ENCODE peak calls at places on chromosomes 12 and 14, in four cellular contexts. One of them, this sample, is unnamed.

GRCh38 chr12:115872919-115873357 is 404.6 kb downstream of the MED13L start:
- DNase-seq in neuronal stem cell: no peak
- DNase-seq in SK-N-MC: no peak
- DNase-seq in fibroblast of lung: no peak
- DNase-seq in this sample: no peak

GRCh38 chr14:104398656-104399055 is 180.9 kb upstream of the C14orf180 start:
- DNase-seq in neuronal stem cell: no peak
- DNase-seq in SK-N-MC: no peak
- DNase-seq in fibroblast of lung: no peak
- DNase-seq in this sample: no peak

GRCh38 chr14:23327947-23328744 is 6.9 kb downstream of the PABPN1 start:
- DNase-seq in neuronal stem cell: peak
- DNase-seq in SK-N-MC: peak
- DNase-seq in fibroblast of lung: peak
- DNase-seq in this sample: peak

GRCh38 chr14:104956290-104956890 is 21.8 kb downstream of the AHNAK2 start:
- DNase-seq in neuronal stem cell: no peak
- DNase-seq in SK-N-MC: no peak
- DNase-seq in fibroblast of lung: no peak
- DNase-seq in this sample: no peak

GRCh38 chr12:41023836-41024235 is 164.3 kb upstream of the PDZRN4 start:
- DNase-seq in neuronal stem cell: no peak
- DNase-seq in SK-N-MC: no peak
- DNase-seq in fibroblast of lung: no peak
- DNase-seq in this sample: no peak

GRCh38 chr12:102343361-102344121 is 136.8 kb downstream of the IGF1 start:
- DNase-seq in neuronal stem cell: peak
- DNase-seq in SK-N-MC: no peak
- DNase-seq in fibroblast of lung: peak
- DNase-seq in this sample: no peak

GRCh38 chr14:104364830-104365229 is 214.7 kb upstream of the C14orf180 start:
- DNase-seq in neuronal stem cell: no peak
- DNase-seq in SK-N-MC: no peak
- DNase-seq in fibroblast of lung: no peak
- DNase-seq in this sample: no peak

GRCh38 chr14:31950760-31951637 is 126.1 kb upstream of the ARHGAP5 start:
- DNase-seq in neuronal stem cell: no peak
- DNase-seq in SK-N-MC: no peak
- DNase-seq in fibroblast of lung: peak
- DNase-seq in this sample: no peak

GRCh38 chr12:108543642-108544041 is 17.3 kb downstream of the SART3 start:
- DNase-seq in neuronal stem cell: no peak
- DNase-seq in SK-N-MC: no peak
- DNase-seq in fibroblast of lung: no peak
- DNase-seq in this sample: no peak

GRCh38 chr14:51512321-51512720 is 139.4 kb upstream of the FRMD6 start:
- DNase-seq in neuronal stem cell: no peak
- DNase-seq in SK-N-MC: no peak
- DNase-seq in fibroblast of lung: no peak
- DNase-seq in this sample: no peak

GRCh38 chr14:106346534-106347290 is 820.3 kb downstream of the TMEM121 start:
- DNase-seq in neuronal stem cell: no peak
- DNase-seq in SK-N-MC: no peak
- DNase-seq in fibroblast of lung: no peak
- DNase-seq in this sample: no peak

GRCh38 chr14:106346084-106346483 is 819.7 kb downstream of the TMEM121 start:
- DNase-seq in neuronal stem cell: no peak
- DNase-seq in SK-N-MC: no peak
- DNase-seq in fibroblast of lung: no peak
- DNase-seq in this sample: no peak

GRCh38 chr14:106347890-106348755 is 821.7 kb downstream of the TMEM121 start:
- DNase-seq in neuronal stem cell: no peak
- DNase-seq in SK-N-MC: no peak
- DNase-seq in fibroblast of lung: no peak
- DNase-seq in this sample: no peak

GRCh38 chr14:106343636-106344035 is 817.3 kb downstream of the TMEM121 start:
- DNase-seq in neuronal stem cell: no peak
- DNase-seq in SK-N-MC: no peak
- DNase-seq in fibroblast of lung: no peak
- DNase-seq in this sample: no peak

DNA sequence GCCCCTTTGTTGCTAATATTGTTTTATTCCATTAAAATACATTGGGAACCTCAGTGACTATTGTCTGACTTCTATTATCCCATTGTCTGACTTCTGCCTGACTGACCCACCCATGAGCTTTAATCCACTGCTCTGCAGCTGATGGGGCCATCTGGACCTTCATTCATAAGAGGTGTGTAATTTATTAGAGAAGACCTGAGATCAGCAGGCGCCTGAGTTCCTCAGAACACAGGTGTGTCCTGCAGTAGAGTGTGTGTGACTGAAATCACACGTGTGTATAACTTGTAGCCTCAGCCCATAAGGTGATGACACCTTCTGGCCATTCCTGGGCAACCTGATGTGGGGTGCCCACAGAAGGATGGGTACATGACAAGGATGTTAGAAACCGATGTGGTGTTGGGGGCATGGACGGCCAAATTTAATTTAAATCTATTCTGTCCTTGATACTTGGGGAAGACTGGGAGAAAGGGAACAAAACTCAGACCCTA is 821.0 kb downstream of the TMEM121 start:
- DNase-seq in neuronal stem cell: no peak
- DNase-seq in SK-N-MC: no peak
- DNase-seq in fibroblast of lung: no peak
- DNase-seq in this sample: no peak
- H3K27ac ChIP-seq in neuronal stem cell: no peak
- H3K27ac ChIP-seq in SK-N-MC: no peak
- H3K27ac ChIP-seq in fibroblast of lung: no peak
- H3K27ac ChIP-seq in this sample: no peak

DNA sequence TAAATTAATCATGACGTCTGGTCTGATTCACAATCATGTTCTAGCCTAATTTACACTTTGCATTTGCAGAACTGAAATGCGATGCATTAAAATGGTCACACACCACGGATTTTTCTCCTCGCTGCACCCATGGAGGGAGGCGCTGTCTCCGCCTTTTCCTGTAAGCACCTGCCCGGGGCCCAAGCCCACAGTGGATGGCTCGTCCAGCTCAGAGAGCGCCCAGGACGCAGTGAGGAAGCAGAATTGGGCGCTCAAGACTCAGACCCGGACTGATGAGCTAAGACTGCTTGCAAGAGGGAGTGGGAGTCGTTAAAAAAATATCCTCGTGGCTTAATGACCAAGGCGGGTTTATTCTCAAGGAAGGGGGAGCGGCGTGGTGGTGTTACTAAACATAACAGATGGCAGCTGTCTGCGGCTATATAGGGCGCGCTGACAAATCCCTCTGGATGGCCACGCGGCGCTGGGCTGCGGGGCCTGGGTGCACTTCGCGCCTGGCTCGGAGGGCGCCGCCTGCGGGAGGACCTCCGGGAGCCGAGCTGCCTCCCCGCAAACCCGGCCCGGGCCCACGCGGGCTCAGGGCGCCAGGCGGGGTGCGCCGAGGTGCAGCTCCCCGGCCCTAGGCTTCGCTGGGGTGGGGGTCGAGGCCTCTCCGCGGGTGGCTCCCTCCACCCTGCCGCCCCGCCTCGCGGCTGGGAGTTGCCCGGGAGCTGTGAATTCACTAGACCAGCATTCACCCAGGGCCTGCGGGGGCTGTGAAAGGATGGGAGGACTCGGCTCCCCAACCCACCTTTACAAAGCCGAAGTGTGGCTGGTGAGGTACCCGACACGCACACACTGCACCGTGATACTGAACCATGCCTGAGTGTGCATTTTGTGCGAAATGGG is 78.7 kb downstream of the PPM1A start:
- DNase-seq in neuronal stem cell: no peak
- DNase-seq in SK-N-MC: no peak
- DNase-seq in fibroblast of lung: peak
- DNase-seq in this sample: peak
- H3K27ac ChIP-seq in neuronal stem cell: no peak
- H3K27ac ChIP-seq in SK-N-MC: no peak
- H3K27ac ChIP-seq in fibroblast of lung: no peak
- H3K27ac ChIP-seq in this sample: peak

GRCh38 chr12:93813181-93813580 is 136.0 kb downstream of the CRADD start:
- DNase-seq in neuronal stem cell: no peak
- DNase-seq in SK-N-MC: no peak
- DNase-seq in fibroblast of lung: peak
- DNase-seq in this sample: no peak
- H3K27ac ChIP-seq in neuronal stem cell: no peak
- H3K27ac ChIP-seq in SK-N-MC: peak
- H3K27ac ChIP-seq in fibroblast of lung: peak
- H3K27ac ChIP-seq in this sample: peak

GRCh38 chr12:119102274-119102673 is 76.5 kb upstream of the HSPB8 start:
- DNase-seq in neuronal stem cell: no peak
- DNase-seq in SK-N-MC: no peak
- DNase-seq in fibroblast of lung: no peak
- DNase-seq in this sample: no peak
- H3K27ac ChIP-seq in neuronal stem cell: no peak
- H3K27ac ChIP-seq in SK-N-MC: no peak
- H3K27ac ChIP-seq in fibroblast of lung: no peak
- H3K27ac ChIP-seq in this sample: no peak

GRCh38 chr12:53452159-53453077 is 516 bp downstream of the PCBP2 start:
- DNase-seq in neuronal stem cell: peak
- DNase-seq in SK-N-MC: no peak
- DNase-seq in fibroblast of lung: peak
- DNase-seq in this sample: peak

GRCh38 chr12:53454710-53455109 is 2.8 kb downstream of the PCBP2 start:
- DNase-seq in neuronal stem cell: no peak
- DNase-seq in SK-N-MC: no peak
- DNase-seq in fibroblast of lung: no peak
- DNase-seq in this sample: no peak

GRCh38 chr12:53451661-53452158 is at the start of gene PCBP2:
- DNase-seq in neuronal stem cell: peak
- DNase-seq in SK-N-MC: peak
- DNase-seq in fibroblast of lung: peak
- DNase-seq in this sample: peak

GRCh38 chr12:53453953-53454640 is 2.2 kb downstream of the PCBP2 start:
- DNase-seq in neuronal stem cell: no peak
- DNase-seq in SK-N-MC: no peak
- DNase-seq in fibroblast of lung: no peak
- DNase-seq in this sample: no peak

GRCh38 chr12:53450936-53451335 is 966 bp upstream of the PCBP2 start:
- DNase-seq in neuronal stem cell: no peak
- DNase-seq in SK-N-MC: no peak
- DNase-seq in fibroblast of lung: no peak
- DNase-seq in this sample: no peak
- H3K27ac ChIP-seq in neuronal stem cell: no peak
- H3K27ac ChIP-seq in SK-N-MC: no peak
- H3K27ac ChIP-seq in fibroblast of lung: no peak
- H3K27ac ChIP-seq in this sample: no peak

DNA sequence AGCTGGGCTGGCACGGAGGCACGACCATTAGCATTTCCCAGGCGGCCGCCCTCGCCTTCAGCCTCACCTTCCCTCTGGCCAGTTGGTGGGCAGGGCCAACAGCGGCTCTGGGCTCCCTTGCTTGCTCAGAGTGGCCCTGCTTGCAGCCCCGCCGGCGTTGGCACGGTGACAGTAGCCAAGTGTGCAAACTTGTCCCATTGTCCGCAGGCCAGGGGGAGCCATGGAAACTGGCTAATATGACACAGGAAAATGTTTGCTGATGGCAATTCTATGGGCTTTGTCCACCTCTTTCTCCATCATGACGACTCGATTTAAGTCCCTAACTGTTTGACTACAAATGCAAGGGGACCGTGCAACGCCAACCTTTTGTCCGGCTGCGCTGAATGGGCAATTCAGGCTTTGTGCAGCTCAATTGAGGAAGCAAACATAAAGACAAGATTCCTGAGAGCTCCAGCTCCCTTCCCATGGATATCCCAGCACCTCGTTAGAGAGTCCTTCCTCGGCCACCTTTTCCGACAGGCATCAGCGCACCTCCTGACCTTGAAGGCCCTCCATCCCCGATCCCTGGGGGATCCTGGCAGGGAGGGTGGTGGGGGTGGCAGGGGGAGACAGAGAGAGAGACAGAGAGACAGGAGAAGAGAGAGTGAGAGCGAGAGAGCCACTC is 803 bp upstream of the FAM181A start:
- DNase-seq in neuronal stem cell: peak
- DNase-seq in SK-N-MC: no peak
- DNase-seq in fibroblast of lung: no peak
- DNase-seq in this sample: peak
- H3K27ac ChIP-seq in neuronal stem cell: peak
- H3K27ac ChIP-seq in SK-N-MC: no peak
- H3K27ac ChIP-seq in fibroblast of lung: no peak
- H3K27ac ChIP-seq in this sample: peak

GRCh38 chr12:10069099-10069498 is 29.7 kb downstream of the CLEC1A start:
- DNase-seq in neuronal stem cell: no peak
- DNase-seq in SK-N-MC: peak
- DNase-seq in fibroblast of lung: peak
- DNase-seq in this sample: no peak
- H3K27ac ChIP-seq in neuronal stem cell: no peak
- H3K27ac ChIP-seq in SK-N-MC: peak
- H3K27ac ChIP-seq in fibroblast of lung: no peak
- H3K27ac ChIP-seq in this sample: peak

GRCh38 chr14:53278602-53279506 is 125.7 kb upstream of the DDHD1 start:
- DNase-seq in neuronal stem cell: no peak
- DNase-seq in SK-N-MC: no peak
- DNase-seq in fibroblast of lung: peak
- DNase-seq in this sample: no peak

DNA sequence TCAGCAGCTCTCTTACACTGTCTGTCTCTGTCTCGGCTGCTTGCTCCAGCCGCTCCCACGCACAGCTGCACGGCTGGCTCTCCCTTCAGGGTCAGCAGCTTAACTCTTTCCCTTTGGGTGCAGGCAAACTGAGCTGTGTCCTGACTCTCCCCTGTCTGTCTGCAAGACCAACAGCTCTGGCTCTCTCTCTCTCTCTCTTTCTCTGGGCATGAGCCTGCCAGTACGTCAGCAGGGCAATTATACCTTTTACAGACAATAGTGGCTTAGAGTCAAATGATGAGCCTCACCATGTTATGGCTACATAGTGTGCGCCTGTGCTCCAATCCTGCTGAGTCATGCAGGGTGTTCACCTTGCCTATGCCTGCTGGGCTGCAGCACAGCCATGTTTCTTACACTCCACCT is 120.5 kb upstream of the DDHD1 start:
- DNase-seq in neuronal stem cell: no peak
- DNase-seq in SK-N-MC: no peak
- DNase-seq in fibroblast of lung: no peak
- DNase-seq in this sample: no peak
- H3K27ac ChIP-seq in neuronal stem cell: no peak
- H3K27ac ChIP-seq in SK-N-MC: no peak
- H3K27ac ChIP-seq in fibroblast of lung: no peak
- H3K27ac ChIP-seq in this sample: no peak

GRCh38 chr12:52023182-52023975 is 16.6 kb downstream of the TAMALIN start:
- DNase-seq in neuronal stem cell: peak
- DNase-seq in SK-N-MC: no peak
- DNase-seq in fibroblast of lung: peak
- DNase-seq in this sample: peak
- H3K27ac ChIP-seq in neuronal stem cell: no peak
- H3K27ac ChIP-seq in SK-N-MC: peak
- H3K27ac ChIP-seq in fibroblast of lung: no peak
- H3K27ac ChIP-seq in this sample: peak